ENCODE peak calls at places on chromosomes 16 and 17, in five cellular contexts. W, Y, K, X and Q are unnamed samples.

GRCh38 chr16:22337849-22338248 is 36.6 kb downstream of the CDR2 start:
- DNase-seq in X (no peak), W (no peak), K (no peak), Y (no peak), Q (no peak)

GRCh38 chr16:4253394-4254150 is 11.7 kb upstream of the SRL start:
- DNase-seq in X (peak; percentile 100), K (peak; percentile 75), Y (peak; percentile 96), W (peak; percentile 99), Q (peak; percentile 92)

GRCh38 chr17:35006345-35006744 is 26.0 kb downstream of the LIG3 start:
- DNase-seq in Y (no peak), W (no peak), K (no peak), X (no peak), Q (no peak)

GRCh38 chr17:45411348-45412105 is 21.1 kb downstream of the ARHGAP27 start:
- DNase-seq in K (no peak), X (peak; percentile 47), Y (no peak), W (no peak), Q (no peak)

GRCh38 chr16:19757026-19757425 is 39.0 kb downstream of the IQCK start:
- DNase-seq in W (no peak), K (no peak), X (no peak), Y (no peak), Q (peak; percentile 49)

GRCh38 chr16:84947996-84948854 is 63.1 kb downstream of the ZDHHC7 start:
- DNase-seq in W (no peak), Y (no peak), X (no peak), K (no peak), Q (no peak)

GRCh38 chr16:252366-253337 is 18.0 kb downstream of the FAM234A start:
- DNase-seq in W (no peak), X (no peak), K (no peak), Y (no peak), Q (no peak)

GRCh38 chr17:67517335-67517734 is 140.3 kb downstream of the PITPNC1 start:
- DNase-seq in X (no peak), K (no peak), W (no peak), Y (no peak), Q (no peak)

GRCh38 chr16:53967172-53967571 is 263.2 kb downstream of the FTO start:
- DNase-seq in W (no peak), Y (no peak), K (no peak), X (no peak), Q (no peak)

GRCh38 chr17:41959336-41960095 is 7.1 kb upstream of the CNP start:
- DNase-seq in K (no peak), W (peak; percentile 37), Y (peak; percentile 48), X (peak; percentile 94), Q (peak; percentile 39)

GRCh38 chr17:77101521-77102410 is 39.0 kb upstream of the SEC14L1 start:
- DNase-seq in K (peak; percentile 52), W (no peak), Y (no peak), X (no peak), Q (no peak)

GRCh38 chr17:81959362-81960129 is 1.4 kb downstream of the NOTUM start:
- DNase-seq in W (no peak), Y (peak; percentile 59), X (peak; percentile 90), K (no peak), Q (no peak)

GRCh38 chr16:1414532-1415265 is at the start of gene UNKL:
- DNase-seq in W (peak; percentile 70), X (peak; percentile 91), K (no peak), Y (peak; percentile 41), Q (no peak)

GRCh38 chr17:38982858-38983746 is 15.9 kb upstream of the FBXO47 start:
- DNase-seq in Y (peak; percentile 68), W (peak; percentile 54), K (no peak), X (peak; percentile 83), Q (peak; percentile 62)

GRCh38 chr16:73921295-73921694 is 375.3 kb upstream of the PSMD7 start:
- DNase-seq in X (no peak), Y (no peak), W (no peak), K (no peak), Q (no peak)

GRCh38 chr16:23400387-23400930 is 52.5 kb downstream of the COG7 start:
- DNase-seq in X (no peak), Y (no peak), W (no peak), K (no peak), Q (no peak)

GRCh38 chr16:769201-769769 is 8.8 kb downstream of the MSLN start:
- DNase-seq in X (no peak), W (peak; percentile 24), Y (no peak), K (no peak), Q (no peak)

GRCh38 chr17:75774988-75775668 is 9.5 kb upstream of the UNK start:
- DNase-seq in X (peak; percentile 85), Y (peak; percentile 72), W (no peak), K (no peak), Q (peak; percentile 79)

GRCh38 chr16:49116873-49117272 is 164.8 kb downstream of the CBLN1 start:
- DNase-seq in K (no peak), W (no peak), Y (no peak), X (no peak), Q (peak; percentile 84)

GRCh38 chr17:74873036-74873873 is 461 bp upstream of the FDXR start:
- DNase-seq in X (peak; percentile 100), Y (peak; percentile 100), W (peak; percentile 100), K (peak; percentile 99), Q (peak; percentile 97)

DNA sequence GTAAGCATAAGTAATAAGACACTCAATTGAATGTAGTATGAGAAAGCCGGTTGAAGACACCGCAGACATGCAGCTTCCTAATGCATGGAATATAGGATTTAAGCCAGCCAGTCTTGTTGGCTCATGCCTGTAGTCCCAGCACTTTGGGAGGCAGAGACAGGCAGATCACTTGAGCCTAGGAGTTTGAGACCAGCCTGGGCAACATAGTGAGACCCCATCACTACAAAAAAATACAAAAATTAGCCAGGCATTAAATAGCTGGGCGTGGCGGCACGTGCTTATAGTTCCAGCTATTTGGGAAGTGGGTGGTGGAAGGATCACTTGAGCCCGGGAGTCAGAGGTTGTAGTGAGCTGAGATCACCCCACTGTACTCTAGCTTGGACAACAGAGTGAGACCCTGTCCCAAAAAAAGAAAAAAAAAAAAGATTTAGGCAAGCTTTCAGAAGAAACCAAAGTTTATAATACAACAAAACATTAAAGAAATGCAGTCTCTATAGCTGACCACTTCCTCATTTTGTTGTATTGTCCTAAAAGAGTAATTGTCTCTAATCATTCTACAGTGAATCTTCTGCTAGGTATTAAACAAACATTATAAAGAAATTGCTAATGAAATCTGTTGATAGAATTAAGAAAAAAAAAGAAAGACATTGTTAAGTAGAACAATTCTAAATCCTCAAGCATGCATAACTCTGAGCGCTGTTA is 68.6 kb upstream of the KIFC3 start:
- DNase-seq in W (no peak), K (no peak), Y (no peak), X (peak; percentile 9), Q (peak; percentile 44)
- H3K4me3 ChIP-seq in W (no peak overlapping the region), K (no peak overlapping the region), Y (no peak overlapping the region), X (no peak overlapping the region), Q (no peak overlapping the region)

GRCh38 chr17:58004060-58004459 is 3.0 kb downstream of the SRSF1 start:
- DNase-seq in K (no peak), Y (no peak), W (no peak), X (no peak), Q (no peak)

GRCh38 chr17:58006563-58006923 is 503 bp downstream of the SRSF1 start:
- DNase-seq in K (no peak), X (peak; percentile 83), Y (peak; percentile 74), W (no peak), Q (peak; percentile 43)

GRCh38 chr17:58005728-58006562 is 1.1 kb downstream of the SRSF1 start:
- DNase-seq in X (no peak), Y (no peak), W (no peak), K (no peak), Q (no peak)

GRCh38 chr17:58006924-58007780 is at the start of gene SRSF1:
- DNase-seq in Y (peak; percentile 99), K (peak; percentile 75), X (peak; percentile 100), W (peak; percentile 98), Q (peak; percentile 92)

DNA sequence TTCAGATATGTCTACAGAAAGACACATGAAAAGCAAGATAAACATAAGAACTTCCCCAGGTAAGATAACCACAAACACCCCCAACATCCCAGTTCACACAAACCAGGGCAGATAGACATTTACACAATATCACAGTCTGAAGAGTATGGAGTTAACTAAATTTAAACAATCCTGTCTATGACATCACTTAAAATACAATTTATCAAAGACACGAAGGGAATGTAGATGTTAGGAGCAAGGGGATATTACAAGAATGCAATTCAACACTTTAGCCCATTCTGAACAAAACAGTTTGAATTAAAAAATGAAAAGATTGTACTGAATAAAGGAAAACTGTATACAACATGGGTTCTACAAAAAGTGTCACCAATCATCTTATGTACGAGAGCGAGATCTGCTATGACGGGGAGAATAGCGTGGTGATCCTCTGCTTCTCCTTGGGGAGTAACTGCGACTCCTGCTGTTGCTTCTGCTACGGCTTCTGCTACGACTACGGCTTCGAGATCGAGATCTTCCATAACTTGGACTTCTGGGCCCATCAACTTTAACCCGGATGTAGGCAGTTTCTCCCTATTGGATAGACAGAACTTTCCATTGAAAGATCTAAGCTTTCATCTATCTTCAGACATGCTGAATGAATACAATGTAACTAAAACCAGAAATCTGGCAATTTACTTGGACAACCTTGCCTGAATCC is 1.9 kb downstream of the SRSF1 start:
- DNase-seq in K (no peak), W (no peak), Y (no peak), X (no peak), Q (no peak)
- H3K4me3 ChIP-seq in K (peak overlapping the region; percentile 75), W (peak overlapping the region; percentile 91), Y (peak overlapping the region; percentile 96), X (peak overlapping the region; percentile 96), Q (peak overlapping the region; percentile 85)

DNA sequence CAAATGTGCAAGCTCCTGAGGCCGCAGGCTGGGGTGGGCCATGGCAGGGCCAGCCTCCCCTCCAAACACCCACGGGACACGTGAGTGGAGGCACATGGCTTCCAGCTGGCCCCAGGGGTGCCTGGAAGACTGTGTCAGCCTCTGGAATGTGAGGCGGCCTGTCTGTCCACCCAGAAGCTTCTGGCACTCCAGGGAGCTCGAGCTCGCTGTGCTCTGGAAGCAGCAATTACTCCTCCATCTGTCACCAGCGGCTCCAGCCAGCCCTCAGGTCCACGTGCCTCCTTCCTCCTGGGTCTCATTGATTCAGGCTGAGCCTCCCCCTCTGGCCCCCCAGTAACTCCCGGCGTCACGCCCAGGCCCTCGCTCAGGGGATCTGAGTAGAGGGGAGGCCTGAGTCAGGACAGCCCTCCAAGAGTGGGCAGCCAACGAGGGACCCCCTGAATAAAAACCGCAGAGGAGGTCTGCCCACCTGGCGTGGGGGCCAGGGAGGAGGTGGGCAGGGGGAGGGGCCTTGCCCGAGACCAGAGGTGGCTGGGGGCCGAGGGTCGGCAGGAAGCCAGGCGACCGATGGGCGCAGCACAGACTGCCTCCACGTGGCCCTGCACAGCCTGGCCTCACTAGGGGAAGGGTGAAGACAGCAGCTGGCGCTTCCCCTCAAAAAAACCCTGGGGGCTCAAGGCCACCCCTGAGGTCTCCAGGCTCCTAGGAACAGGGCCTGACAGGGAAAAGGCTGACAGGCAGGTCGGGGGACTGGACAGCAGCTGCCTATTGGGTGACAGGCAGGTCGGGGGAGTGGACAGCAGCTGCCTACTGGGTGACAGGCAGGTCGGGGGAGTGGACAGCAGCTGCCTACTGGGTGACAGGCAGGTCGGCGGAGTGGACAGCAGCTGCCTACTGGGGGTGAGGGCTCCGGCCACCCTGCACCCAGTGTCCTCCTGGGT is 11.9 kb downstream of the PIEZO1 start:
- DNase-seq in Y (peak; percentile 18), W (no peak), X (no peak), K (no peak), Q (no peak)
- H3K4me3 ChIP-seq in Y (no peak overlapping the region), W (no peak overlapping the region), X (no peak overlapping the region), K (no peak overlapping the region), Q (no peak overlapping the region)

DNA sequence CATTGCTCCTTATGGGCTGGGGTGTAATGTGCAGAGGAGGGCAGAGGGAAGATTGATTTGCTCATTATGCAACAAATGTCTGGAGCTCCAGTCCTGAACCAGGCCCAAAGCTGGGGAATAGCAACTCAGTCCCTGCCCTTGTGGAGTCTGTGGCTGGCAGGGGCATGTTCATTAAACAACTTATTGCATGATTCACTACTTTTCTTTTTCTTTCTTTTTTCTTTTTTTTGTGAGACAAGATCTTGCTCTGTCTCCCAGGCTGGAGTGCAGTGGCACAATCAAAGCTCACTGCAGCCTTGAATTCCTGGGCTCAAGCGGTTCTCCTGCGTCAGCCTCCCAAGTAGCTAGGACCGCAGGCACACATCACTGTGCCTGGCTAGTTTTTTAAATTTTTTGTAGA is 23.1 kb downstream of the MSI2 start:
- DNase-seq in X (no peak), Y (no peak), K (no peak), W (no peak), Q (no peak)
- H3K4me3 ChIP-seq in X (no peak overlapping the region), Y (no peak overlapping the region), K (no peak overlapping the region), W (no peak overlapping the region), Q (no peak overlapping the region)